ENCODE peak calls at places on chromosomes 12 and 14, in ten cellular contexts. Z, T, L, K, Q, R, I, U, J and S are unnamed samples.

GRCh38 chr12:93913845-93914244 is 234.5 kb upstream of the PLXNC1 start:
- DNase-seq in Z (peak), T (no peak), L (peak), K (no peak), Q (no peak), R (peak), I (peak), U (peak), J (no peak), S (peak)

GRCh38 chr12:131912526-131913274 is 16.4 kb upstream of the PUS1 start:
- DNase-seq in Z (peak), T (peak), L (peak), K (no peak), Q (no peak), R (peak), I (peak), U (peak), J (no peak), S (no peak)

GRCh38 chr12:94694732-94695131 is 44.4 kb upstream of the TMCC3 start:
- DNase-seq in Z (no peak), T (no peak), L (no peak), K (no peak), Q (no peak), R (no peak), I (no peak), U (no peak), J (no peak), S (no peak)

GRCh38 chr12:111063296-111064026 is 143.1 kb upstream of the MYL2 start:
- DNase-seq in Z (no peak), T (no peak), L (peak), K (no peak), Q (no peak), R (peak), I (peak), U (peak), J (no peak), S (peak)

GRCh38 chr12:27081668-27082091 is 698 bp downstream of the C12orf71 start:
- DNase-seq in Z (peak), T (no peak), L (no peak), K (no peak), Q (peak), R (no peak), I (peak), U (no peak), J (peak), S (peak)

GRCh38 chr14:23695220-23695999 is 59.2 kb downstream of the DHRS2 start:
- DNase-seq in Z (no peak), T (peak), L (no peak), K (no peak), Q (peak), R (no peak), I (no peak), U (no peak), J (no peak), S (no peak)

GRCh38 chr12:22014783-22015144 is 31.3 kb upstream of the CMAS start:
- DNase-seq in Z (no peak), T (no peak), L (no peak), K (no peak), Q (no peak), R (no peak), I (peak), U (no peak), J (no peak), S (no peak)

GRCh38 chr12:2959508-2960431 is 573 bp downstream of the TEAD4 start:
- DNase-seq in Z (peak), T (peak), L (peak), K (peak), Q (peak), R (peak), I (peak), U (peak), J (no peak), S (peak)

GRCh38 chr14:103418508-103418818 is 33.2 kb downstream of the MARK3 start:
- DNase-seq in Z (peak), T (peak), L (peak), K (no peak), Q (no peak), R (peak), I (peak), U (peak), J (no peak), S (no peak)

GRCh38 chr14:94769413-94770250 is at the start of gene GSC:
- DNase-seq in Z (peak), T (peak), L (peak), K (peak), Q (peak), R (peak), I (peak), U (no peak), J (no peak), S (no peak)

GRCh38 chr12:19150273-19150895 is 20.9 kb downstream of the PLEKHA5 start:
- DNase-seq in Z (no peak), T (no peak), L (peak), K (no peak), Q (no peak), R (peak), I (no peak), U (no peak), J (no peak), S (no peak)

GRCh38 chr14:68541128-68541896 is 251.6 kb downstream of the ZFP36L1 start:
- DNase-seq in Z (no peak), T (no peak), L (no peak), K (no peak), Q (no peak), R (no peak), I (no peak), U (no peak), J (no peak), S (no peak)

GRCh38 chr14:72186461-72187035 is 254.3 kb downstream of the RGS6 start:
- DNase-seq in Z (no peak), T (peak), L (no peak), K (no peak), Q (no peak), R (no peak), I (no peak), U (no peak), J (no peak), S (no peak)

GRCh38 chr12:60266381-60266852 is 670.6 kb downstream of the SLC16A7 start:
- DNase-seq in Z (peak), T (peak), L (peak), K (no peak), Q (no peak), R (peak), I (peak), U (peak), J (no peak), S (no peak)

GRCh38 chr14:20262642-20263128 is 23.6 kb downstream of the OR11H4 start:
- DNase-seq in Z (peak), T (no peak), L (peak), K (no peak), Q (no peak), R (no peak), I (peak), U (peak), J (no peak), S (peak)

GRCh38 chr14:32985881-32986280 is 47.2 kb downstream of the NPAS3 start:
- DNase-seq in Z (no peak), T (no peak), L (peak), K (no peak), Q (no peak), R (peak), I (no peak), U (no peak), J (no peak), S (no peak)

GRCh38 chr12:75452675-75453330 is 27.8 kb upstream of the GLIPR1 start:
- DNase-seq in Z (peak), T (no peak), L (peak), K (no peak), Q (no peak), R (peak), I (peak), U (peak), J (no peak), S (no peak)

DNA sequence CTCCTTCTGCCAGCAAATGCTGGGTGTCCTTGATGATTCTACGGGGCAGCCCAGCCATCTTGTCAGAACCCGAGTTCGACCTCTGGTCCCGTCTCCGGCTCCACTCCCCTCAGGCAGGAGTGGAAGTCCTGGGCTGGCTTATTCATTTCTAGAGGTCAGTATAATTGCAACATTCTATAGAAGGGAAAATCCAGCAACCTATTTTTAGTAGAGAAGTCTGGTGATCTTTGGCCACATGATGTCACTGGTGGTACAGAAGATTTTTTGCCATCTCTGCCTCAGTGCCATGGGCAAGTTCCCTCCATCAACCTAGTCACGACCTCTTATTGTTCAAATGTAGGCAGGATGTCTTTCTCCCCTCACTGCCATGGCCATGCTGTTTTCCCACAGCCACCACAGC is 22.4 kb downstream of the OR10G2 start:
- DNase-seq in Z (no peak), T (peak), L (no peak), K (peak), Q (no peak), R (no peak), I (no peak), U (no peak), J (no peak), S (no peak)
- TF ChIP-seq CTCF in Z (no peak), T (no peak), L (no peak), K (no peak), Q (peak), R (no peak), I (no peak), U (no peak), J (no peak), S (no peak)

DNA sequence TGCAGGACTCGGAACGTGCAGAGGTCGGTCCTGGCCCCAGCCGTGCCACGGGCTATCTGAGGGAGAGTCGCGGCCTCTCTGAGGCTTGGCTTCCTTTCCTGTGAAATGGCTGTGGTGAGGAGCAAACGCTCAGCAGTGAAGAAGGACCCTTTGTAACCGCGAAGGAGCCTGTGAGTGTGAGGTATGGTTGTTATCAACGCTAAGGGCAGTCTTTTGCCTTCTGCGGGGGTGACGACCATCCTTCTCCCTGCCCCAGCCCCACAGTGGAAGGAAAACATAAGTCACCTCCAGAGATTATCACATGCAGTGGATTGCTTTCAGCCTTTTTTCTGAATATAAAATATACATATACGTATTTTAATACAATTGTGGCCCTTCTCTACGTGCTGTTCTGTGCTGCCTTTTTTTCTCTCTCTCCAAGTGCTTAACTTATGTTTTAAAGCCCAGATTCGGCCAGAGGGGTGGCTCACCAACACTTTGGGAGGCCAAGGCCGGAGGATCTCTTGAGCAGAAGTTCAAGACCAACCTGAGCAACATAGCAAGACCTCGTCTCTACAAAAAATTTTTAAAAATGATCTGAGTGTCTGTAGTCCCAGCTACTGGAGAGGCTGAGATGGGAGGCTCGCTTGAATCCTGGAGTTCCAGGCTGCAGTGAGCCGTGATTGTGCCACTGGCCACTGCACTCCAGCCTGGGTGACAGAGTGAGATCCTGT is 17.4 kb downstream of the TAMALIN start:
- DNase-seq in Z (no peak), T (no peak), L (no peak), K (no peak), Q (no peak), R (no peak), I (no peak), U (no peak), J (no peak), S (no peak)
- TF ChIP-seq CTCF in Z (no peak), T (no peak), L (no peak), K (no peak), Q (peak), R (no peak), I (no peak), U (peak), J (no peak), S (no peak)

DNA sequence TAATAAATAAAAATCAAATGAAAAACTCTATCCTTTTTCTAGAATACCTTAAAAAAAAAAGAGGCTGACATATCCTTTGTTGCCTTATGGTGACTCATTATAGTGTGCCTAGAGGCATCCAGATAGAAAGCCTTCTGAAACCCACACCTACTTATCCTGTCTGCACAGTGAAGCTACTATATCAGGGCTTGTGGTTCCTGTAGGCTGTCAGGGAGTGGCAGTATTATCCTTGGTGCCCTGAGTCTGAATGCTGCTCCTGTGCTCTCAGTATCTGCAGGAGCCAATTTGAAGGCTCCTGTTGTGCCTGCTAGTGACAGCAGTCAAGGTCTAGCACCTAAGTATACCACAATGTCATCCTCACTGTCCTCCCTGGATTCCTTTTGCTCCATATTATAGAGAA is 168.4 kb upstream of the AVPR1A start:
- DNase-seq in Z (peak), T (peak), L (peak), K (no peak), Q (no peak), R (peak), I (no peak), U (peak), J (no peak), S (peak)
- TF ChIP-seq CTCF in Z (peak), T (peak), L (no peak), K (no peak), Q (peak), R (no peak), I (no peak), U (no peak), J (no peak), S (peak)

DNA sequence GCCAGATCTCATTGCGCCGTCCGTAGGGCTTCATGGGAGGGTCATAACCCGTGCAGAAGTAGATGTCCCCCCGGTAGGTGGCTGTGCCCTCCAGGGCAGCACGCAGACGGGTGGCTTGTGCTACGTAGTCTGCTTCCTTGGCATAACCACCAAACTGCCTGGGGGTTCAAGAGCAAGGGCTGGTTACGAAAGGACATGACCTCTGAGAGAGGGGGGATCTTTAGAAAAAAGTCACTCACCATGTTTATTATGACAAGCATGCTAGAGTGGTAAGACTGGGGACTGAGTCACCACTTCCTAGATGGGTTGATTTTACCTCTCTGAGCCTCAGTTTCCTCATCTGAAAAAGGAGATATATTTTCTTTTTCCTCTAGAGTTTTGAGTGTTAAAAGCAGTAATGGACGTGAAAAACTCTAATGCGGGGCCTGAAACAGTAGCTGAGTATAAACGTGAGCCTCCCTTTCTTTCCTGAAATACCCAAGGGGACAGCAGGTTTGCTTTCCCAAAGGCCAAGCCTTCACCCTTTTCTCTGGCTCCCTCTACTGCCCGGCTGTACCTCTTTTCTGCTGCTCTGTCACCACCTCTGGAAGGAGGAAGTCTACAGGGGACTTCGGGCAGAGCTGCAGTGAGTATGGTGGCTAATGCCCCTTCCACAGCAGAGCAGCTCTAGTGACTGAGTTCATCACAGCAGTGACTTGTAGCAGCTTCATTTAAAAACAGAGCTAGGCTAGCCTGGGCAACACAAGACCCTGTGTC is 23.5 kb upstream of the GPRC5D start:
- DNase-seq in Z (peak), T (no peak), L (peak), K (peak), Q (peak), R (peak), I (peak), U (peak), J (no peak), S (no peak)
- TF ChIP-seq CTCF in Z (peak), T (peak), L (peak), K (no peak), Q (peak), R (peak), I (peak), U (peak), J (peak), S (peak)

GRCh38 chr12:49983892-49984291 is 11.1 kb downstream of the AQP6 start:
- DNase-seq in Z (peak), T (peak), L (peak), K (no peak), Q (no peak), R (peak), I (peak), U (peak), J (no peak), S (peak)
- TF ChIP-seq CTCF in Z (no peak), T (no peak), L (no peak), K (no peak), Q (no peak), R (peak), I (peak), U (no peak), J (no peak), S (peak)

DNA sequence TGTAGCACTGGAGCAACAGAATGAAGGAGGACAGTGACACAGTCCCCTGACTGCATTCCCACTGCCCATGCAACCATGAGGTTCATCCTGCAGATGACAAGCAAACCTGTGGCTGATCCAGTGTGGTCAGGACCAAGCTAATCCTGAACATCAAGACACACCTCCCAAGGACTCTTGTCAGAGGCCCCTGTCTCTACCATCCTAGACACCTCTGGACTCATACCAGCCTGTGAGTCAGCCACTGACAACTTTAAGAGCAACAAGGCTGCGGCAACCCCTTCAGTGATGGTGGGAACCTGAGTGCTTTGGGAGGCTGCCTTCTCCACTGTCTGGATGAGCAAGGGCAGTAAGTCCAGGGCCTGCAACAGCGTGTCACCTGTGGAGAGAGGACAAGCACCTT is 24.6 kb downstream of the GCN1 start:
- DNase-seq in Z (no peak), T (no peak), L (no peak), K (no peak), Q (no peak), R (no peak), I (no peak), U (peak), J (no peak), S (no peak)
- TF ChIP-seq CTCF in Z (no peak), T (no peak), L (no peak), K (no peak), Q (no peak), R (no peak), I (no peak), U (no peak), J (no peak), S (no peak)